ENCODE peak calls at places on chromosomes 5 and 9, in eight cellular contexts. F is activated naive CD4-positive, alpha-beta T cell treated with anti-CD3 and anti-CD28 coated beads, Interleukin-2, amount 50 U/mL, for 72 hours; L is lung; K is activated naive CD8-positive, alpha-beta T cell treated with anti-CD3 and anti-CD28 coated beads, Interleukin-2, amount 10 ng/mL, durations not matched to agents 7 days and 5 days; Z is body of pancreas; P is RWPE2; Q is effector memory CD8-positive, alpha-beta T cell; U is HCT116. M is an unnamed sample.

GRCh38 chr9:93612796-93613154 is 36.4 kb downstream of the PHF2 start:
- ATAC-seq in P (peak), F (peak), L (no peak), Z (no peak), Q (no peak), K (no peak), U (no peak), M (no peak)

GRCh38 chr9:123649909-123650308 is 280.0 kb downstream of the DENND1A start:
- ATAC-seq in Q (no peak), U (no peak), L (no peak), K (no peak), F (peak), Z (no peak), P (no peak), M (no peak)

GRCh38 chr5:1468247-1468612 is 23.0 kb upstream of the SLC6A3 start:
- ATAC-seq in P (no peak), K (no peak), Q (no peak), Z (no peak), F (no peak), U (peak), L (no peak), M (peak)

GRCh38 chr5:34857161-34857560 is 18.2 kb downstream of the TTC23L start:
- ATAC-seq in L (no peak), K (no peak), Z (no peak), F (no peak), Q (no peak), P (no peak), U (no peak), M (no peak)

GRCh38 chr9:121242219-121242954 is 25.6 kb upstream of the GSN start:
- ATAC-seq in L (no peak), K (no peak), Z (no peak), P (peak), F (no peak), Q (no peak), U (no peak), M (no peak)

GRCh38 chr5:156623381-156624040 is 226.6 kb upstream of the PPP1R2B start:
- ATAC-seq in U (no peak), F (no peak), P (no peak), L (no peak), Z (no peak), Q (no peak), K (no peak), M (no peak)

GRCh38 chr5:32605766-32606152 is 20.4 kb downstream of the SUB1 start:
- ATAC-seq in K (no peak), U (no peak), P (peak), L (no peak), F (no peak), Q (no peak), Z (no peak), M (peak)

GRCh38 chr9:137784641-137785513 is 92.7 kb upstream of the CACNA1B start:
- ATAC-seq in U (no peak), Q (no peak), P (no peak), K (no peak), L (no peak), F (no peak), Z (no peak), M (no peak)

GRCh38 chr5:115586525-115587146 is 15.6 kb downstream of the TICAM2 start:
- ATAC-seq in Z (no peak), K (no peak), U (peak), P (peak), Q (no peak), F (no peak), L (no peak), M (peak)

GRCh38 chr5:39191216-39191615 is 28.1 kb downstream of the FYB1 start:
- ATAC-seq in L (no peak), Z (no peak), Q (peak), F (no peak), U (no peak), P (no peak), K (peak), M (no peak)